ENCODE peak calls at places on chromosome 7, in four cellular contexts. E is NCI-H1105; U is DND-41; H is activated CD4-positive, alpha-beta T cell treated with anti-CD3 and anti-CD28 coated beads, Interleukin-2, amount 10 ng/mL, durations not matched to agents 7 days and 5 days. I is an unnamed sample.

GRCh38 chr7:32215697-32216096 is 145.5 kb upstream of the PDE1C start:
- DNase-seq in H (no peak), U (no peak), E (no peak), I (no peak)

GRCh38 chr7:85452674-85453073 is 265.8 kb upstream of the SEMA3D start:
- DNase-seq in U (no peak), E (no peak), H (no peak), I (no peak)

GRCh38 chr7:78634073-78634472 is 819.4 kb downstream of the MAGI2 start:
- DNase-seq in E (no peak), U (no peak), H (no peak), I (no peak)

GRCh38 chr7:92259610-92260247 is 14.0 kb downstream of the ANKIB1 start:
- DNase-seq in H (no peak), U (no peak), E (no peak), I (no peak)

GRCh38 chr7:100215895-100216294 is 3.9 kb upstream of the PVRIG start:
- DNase-seq in U (no peak), H (no peak), E (no peak), I (no peak)

GRCh38 chr7:33906697-33907096 is 1.4 kb downstream of the BMPER start:
- DNase-seq in H (no peak), U (no peak), E (no peak), I (no peak)

GRCh38 chr7:13641699-13642098 is 347.8 kb downstream of the ETV1 start:
- DNase-seq in E (no peak), H (no peak), U (no peak), I (no peak)

GRCh38 chr7:1825877-1826741 is 156.0 kb downstream of the ELFN1 start:
- DNase-seq in U (no peak), H (no peak), E (no peak), I (no peak)

GRCh38 chr7:154564676-154565075 is 438.2 kb downstream of the PAXIP1 start:
- DNase-seq in H (no peak), E (no peak), U (no peak), I (no peak)

I was measured in SHP77 treated with DMSO at 0.1 percent for 48 hours.